ENCODE peak calls at places on chromosomes 13 and 19, in seven cellular contexts. W, A, I, Z, E, U and R are unnamed samples.

GRCh38 chr13:66689628-66690027 is 540.5 kb downstream of the PCDH9 start:
- DNase-seq in W (no peak), I (no peak), E (no peak), Z (no peak), A (no peak), U (peak), R (no peak)

GRCh38 chr19:16373539-16373938 is 48.9 kb downstream of the KLF2 start:
- DNase-seq in E (no peak), A (peak), W (no peak), Z (no peak), U (peak), I (no peak), R (no peak)

GRCh38 chr13:109569938-109570711 is 216.3 kb downstream of the IRS2 start:
- DNase-seq in W (no peak), A (no peak), U (no peak), Z (no peak), E (peak), I (no peak), R (no peak)

GRCh38 chr13:29901714-29902631 is 51.6 kb upstream of the UBL3 start:
- DNase-seq in I (no peak), U (peak), Z (no peak), E (no peak), W (no peak), A (no peak), R (peak)

GRCh38 chr19:18932216-18932841 is 8.7 kb downstream of the HOMER3 start:
- DNase-seq in I (peak), W (peak), E (no peak), A (no peak), Z (peak), U (peak), R (no peak)

GRCh38 chr13:47004022-47004421 is 107.2 kb upstream of the HTR2A start:
- DNase-seq in A (no peak), E (no peak), W (no peak), I (no peak), U (no peak), Z (no peak), R (no peak)

GRCh38 chr13:21050288-21051197 is 10.8 kb downstream of the LATS2 start:
- DNase-seq in I (no peak), W (no peak), Z (no peak), E (no peak), A (no peak), U (no peak), R (no peak)

GRCh38 chr13:104256701-104257100 is 1190.5 kb upstream of the SLC10A2 start:
- DNase-seq in Z (no peak), U (no peak), I (no peak), A (no peak), W (no peak), E (no peak), R (no peak)

GRCh38 chr19:55305491-55305890 is 19.6 kb downstream of the TMEM150B start:
- DNase-seq in W (no peak), Z (no peak), I (peak), U (peak), A (no peak), E (no peak), R (no peak)

GRCh38 chr19:38658462-38659306 is 11.2 kb downstream of the ACTN4 start:
- DNase-seq in Z (no peak), U (peak), A (peak), E (no peak), W (peak), I (no peak), R (no peak)

GRCh38 chr13:107035186-107035585 is 467.2 kb upstream of the ARGLU1 start:
- DNase-seq in Z (no peak), E (no peak), W (no peak), U (no peak), A (no peak), I (no peak), R (no peak)

GRCh38 chr19:48812094-48812929 is 1.5 kb upstream of the BCAT2 start:
- DNase-seq in E (no peak), W (no peak), I (peak), Z (no peak), A (peak), U (peak), R (no peak)

GRCh38 chr13:109699628-109700071 is 86.7 kb downstream of the IRS2 start:
- DNase-seq in W (no peak), E (no peak), Z (no peak), I (no peak), U (no peak), A (no peak), R (no peak)

GRCh38 chr13:47957073-47957472 is 44.0 kb downstream of the SUCLA2 start:
- DNase-seq in W (no peak), U (no peak), A (no peak), I (no peak), Z (no peak), E (no peak), R (no peak)

GRCh38 chr13:49806126-49806536 is 13.6 kb upstream of the KPNA3 start:
- DNase-seq in W (no peak), U (no peak), I (no peak), E (no peak), Z (no peak), A (peak), R (no peak)

GRCh38 chr19:18202759-18203407 is 959 bp downstream of the RAB3A start:
- DNase-seq in A (no peak), Z (no peak), U (no peak), I (peak), E (no peak), W (no peak), R (no peak)

GRCh38 chr13:39779337-39780270 is 124.1 kb downstream of the COG6 start:
- DNase-seq in E (no peak), I (no peak), A (no peak), Z (no peak), U (peak), W (no peak), R (no peak)

GRCh38 chr19:44753932-44754742 is 5.6 kb downstream of the BCL3 start:
- DNase-seq in Z (no peak), U (peak), E (no peak), W (no peak), I (peak), A (no peak), R (no peak)

GRCh38 chr13:45925151-45925550 is 73.6 kb upstream of the SIAH3 start:
- DNase-seq in W (no peak), U (peak), Z (no peak), E (no peak), I (peak), A (no peak), R (no peak)

GRCh38 chr19:28466107-28467045 is 746.6 kb downstream of the UQCRFS1 start:
- DNase-seq in I (peak), W (no peak), U (no peak), Z (no peak), A (peak), E (no peak), R (peak)

GRCh38 chr19:33399745-33400681 is 26.5 kb downstream of the CEBPG start:
- DNase-seq in W (no peak), U (no peak), E (no peak), A (no peak), I (no peak), Z (no peak), R (no peak)

GRCh38 chr19:1361601-1362384 is 21.9 kb upstream of the NDUFS7 start:
- DNase-seq in W (no peak), Z (no peak), I (no peak), E (no peak), U (peak), A (no peak), R (no peak)

GRCh38 chr13:27189192-27189591 is 17.6 kb upstream of the USP12 start:
- DNase-seq in A (no peak), W (no peak), U (peak), Z (no peak), E (no peak), I (no peak), R (no peak)

GRCh38 chr13:99390601-99391000 is 83.4 kb upstream of the GPR183 start:
- DNase-seq in Z (no peak), I (no peak), A (no peak), W (no peak), E (no peak), U (no peak), R (no peak)

GRCh38 chr19:2087621-2088100 is 8.5 kb downstream of the MOB3A start:
- DNase-seq in Z (no peak), E (peak), W (no peak), A (no peak), U (no peak), I (no peak), R (no peak)

DNA sequence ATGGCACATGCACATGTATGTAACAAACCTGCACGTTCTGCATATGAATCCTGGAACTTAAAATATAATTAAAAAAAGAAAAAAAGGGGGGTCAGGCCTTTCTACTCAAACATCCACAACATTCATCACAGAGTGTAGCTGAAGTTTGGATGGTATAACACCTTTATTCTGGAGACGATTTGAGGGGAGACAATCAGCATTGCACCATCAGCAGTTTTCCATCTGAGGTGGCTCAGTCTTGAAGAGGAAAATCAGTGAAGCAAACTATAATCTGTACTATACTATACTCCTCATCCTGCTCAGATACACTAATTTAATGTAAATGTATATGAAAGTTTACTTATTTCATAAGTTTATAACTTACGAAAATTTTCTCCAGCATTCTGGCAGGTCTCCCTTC is 969.7 kb downstream of the SLITRK1 start:
- DNase-seq in I (no peak), E (no peak), W (no peak), Z (no peak), A (no peak), U (no peak), R (no peak)
- TF ChIP-seq POLR2AphosphoS5 in I (no peak), E (no peak), W (no peak), Z (no peak), A (no peak), U (no peak), R (no peak)

DNA sequence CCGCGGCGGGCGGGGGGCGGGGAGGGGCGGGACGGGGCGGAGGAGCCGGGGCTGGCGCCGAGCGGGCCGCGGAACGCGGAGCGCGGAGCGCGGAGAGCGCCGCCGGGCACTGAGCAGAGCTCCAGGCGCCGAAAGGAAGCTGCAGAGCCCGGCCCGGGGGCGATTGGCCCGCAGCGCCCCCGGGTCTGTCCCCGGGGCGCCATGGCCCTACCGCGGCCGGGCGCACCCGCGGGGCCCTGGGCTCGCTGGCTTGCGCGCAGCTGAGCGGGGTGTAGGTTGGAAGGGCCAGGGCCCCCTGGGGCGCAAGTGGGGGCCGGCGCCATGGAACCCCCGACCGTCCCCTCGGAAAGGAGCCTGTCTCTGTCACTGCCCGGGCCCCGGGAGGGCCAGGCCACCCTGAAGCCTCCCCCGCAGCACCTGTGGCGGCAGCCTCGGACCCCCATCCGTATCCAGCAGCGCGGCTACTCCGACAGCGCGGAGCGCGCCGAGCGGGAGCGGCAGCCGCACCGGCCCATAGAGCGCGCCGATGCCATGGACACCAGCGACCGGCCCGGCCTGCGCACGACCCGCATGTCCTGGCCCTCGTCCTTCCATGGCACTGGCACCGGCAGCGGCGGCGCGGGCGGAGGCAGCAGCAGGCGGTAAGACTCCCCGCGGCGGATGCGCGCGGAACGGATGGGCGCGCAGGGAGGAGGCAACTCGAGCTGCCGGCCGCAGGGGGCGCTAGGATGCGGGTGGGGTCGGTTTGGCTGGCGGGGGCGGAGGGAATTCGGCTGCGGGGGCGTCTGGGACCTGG is at the start of gene PDE4A:
- DNase-seq in I (peak), E (no peak), Z (no peak), A (no peak), W (no peak), U (no peak), R (no peak)
- TF ChIP-seq EZH2 in I (no peak), E (no peak), Z (no peak), A (no peak), W (no peak), U (peak), R (no peak)

GRCh38 chr13:102781591-102781990 is 8.0 kb upstream of the TEX30 start:
- DNase-seq in I (no peak), A (no peak), W (no peak), Z (no peak), E (no peak), U (no peak), R (no peak)
- H3K9ac ChIP-seq in I (no peak), A (no peak), W (no peak), Z (no peak), E (no peak), U (no peak), R (no peak)

DNA sequence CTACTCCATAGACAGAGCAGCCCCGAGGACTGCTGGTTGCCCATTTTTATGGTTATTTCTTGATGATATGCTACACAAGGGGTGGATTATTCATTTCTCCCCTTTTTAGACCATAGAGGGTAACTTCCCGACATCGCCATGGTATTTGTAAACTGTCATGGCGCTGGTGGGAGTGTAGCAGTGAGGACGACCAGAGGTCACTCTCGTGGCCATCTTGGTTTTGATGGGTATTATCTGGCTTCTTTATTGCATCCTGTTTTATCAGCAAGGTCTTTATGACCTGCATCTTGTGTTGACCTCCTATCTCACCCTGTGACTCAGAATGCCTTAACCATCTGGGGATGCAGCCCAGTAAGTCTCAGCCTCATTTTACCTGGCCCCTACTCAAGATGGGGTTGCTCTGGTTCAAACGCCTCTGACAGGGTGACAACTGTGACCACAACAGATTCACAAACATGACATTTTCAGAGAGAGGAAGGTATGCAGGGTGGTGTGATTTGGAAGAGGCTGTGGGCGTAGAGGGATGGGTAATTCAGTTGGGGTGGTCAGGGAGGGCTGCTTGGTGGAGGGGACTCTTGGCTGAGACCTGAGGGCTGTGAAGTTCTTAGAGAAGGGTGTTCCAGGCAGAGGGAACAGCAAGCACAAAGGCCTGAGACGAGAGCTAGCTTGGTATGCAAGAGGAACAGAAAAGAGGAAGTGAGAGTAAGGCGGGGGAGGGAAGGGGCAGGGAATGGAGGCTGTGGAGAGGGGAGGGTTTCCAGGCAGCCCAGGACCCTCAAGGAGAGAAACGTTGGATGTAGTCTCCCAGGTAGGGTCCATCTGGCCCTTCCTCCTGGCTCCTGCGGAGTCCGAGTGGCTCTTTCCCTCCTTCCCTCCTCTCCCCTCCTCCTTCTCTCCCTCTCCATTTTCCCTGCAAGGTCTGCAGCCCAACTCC is 23.5 kb downstream of the FAM187B start:
- DNase-seq in W (no peak), U (no peak), I (peak), Z (no peak), E (peak), A (no peak), R (no peak)
- TF ChIP-seq POLR2AphosphoS5 in W (no peak), U (no peak), I (no peak), Z (no peak), E (no peak), A (no peak), R (no peak)

GRCh38 chr13:113110048-113110851 is 4.7 kb downstream of the F7 start:
- DNase-seq in E (no peak), A (no peak), U (no peak), I (no peak), Z (no peak), W (no peak), R (no peak)
- TF ChIP-seq EZH2 in E (no peak), A (no peak), U (peak), I (no peak), Z (peak), W (no peak), R (no peak)

GRCh38 chr19:47210689-47211316 is 20.2 kb downstream of the BBC3 start:
- DNase-seq in U (peak), E (no peak), W (no peak), I (peak), A (peak), Z (peak), R (peak)
- H3K9ac ChIP-seq in U (peak), E (no peak), W (no peak), I (peak), A (peak), Z (no peak), R (no peak)

GRCh38 chr13:38656699-38657098 is 30.2 kb upstream of the FREM2 start:
- DNase-seq in A (no peak), W (no peak), I (no peak), E (no peak), U (no peak), Z (no peak), R (no peak)
- TF ChIP-seq POLR2AphosphoS5 in A (no peak), W (no peak), I (no peak), E (no peak), U (no peak), Z (no peak), R (no peak)

GRCh38 chr19:50820086-50820485 is 3.5 kb downstream of the KLK1 start:
- DNase-seq in E (no peak), U (no peak), I (no peak), Z (no peak), A (no peak), W (no peak), R (no peak)
- TF ChIP-seq EZH2 in E (no peak), U (no peak), I (no peak), Z (peak), A (no peak), W (no peak), R (no peak)

DNA sequence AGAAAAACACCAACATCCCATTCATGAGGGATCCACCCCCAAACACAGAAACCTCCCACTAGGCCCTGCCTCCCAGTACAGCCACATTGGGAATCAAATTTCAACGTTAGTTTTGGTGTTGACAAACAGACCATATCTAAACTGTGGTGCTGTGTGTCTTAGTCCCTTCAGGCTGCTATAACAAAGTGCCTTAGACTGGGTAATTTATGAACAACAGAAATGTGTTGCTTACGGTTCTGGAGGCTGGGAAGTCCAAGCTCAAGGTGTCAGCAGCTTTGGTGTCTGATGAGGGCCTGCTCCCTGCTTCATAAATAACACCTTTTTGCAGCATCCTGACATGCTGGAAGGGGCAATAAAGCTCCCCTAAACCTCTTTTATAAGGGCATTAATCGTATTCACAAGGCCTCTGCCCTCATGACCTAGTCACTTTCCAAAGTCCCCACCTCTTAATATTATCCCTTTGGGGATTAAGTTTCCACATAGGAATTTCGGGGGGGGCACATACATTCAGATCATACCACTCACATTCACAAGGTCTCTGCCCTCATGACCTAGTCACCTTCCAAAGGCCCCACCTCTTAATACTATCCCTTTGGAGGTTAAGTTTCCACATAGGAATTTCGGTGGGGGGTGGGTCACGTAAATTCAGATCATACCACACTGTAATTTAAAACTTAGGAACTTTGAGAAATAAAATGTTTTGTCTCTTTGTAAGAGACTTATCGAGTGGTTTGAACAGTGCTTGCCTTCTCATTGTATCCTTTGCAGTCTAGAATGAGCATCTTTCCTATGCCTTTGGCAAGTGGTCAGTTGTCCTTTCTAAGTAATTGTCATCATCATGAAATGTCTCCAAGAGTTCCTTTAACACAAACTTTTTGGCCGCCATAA is 27.6 kb downstream of the ZNF507 start:
- DNase-seq in E (no peak), Z (no peak), A (peak), U (no peak), W (no peak), I (no peak), R (no peak)
- H3K9ac ChIP-seq in E (no peak), Z (no peak), A (peak), U (peak), W (peak), I (no peak), R (no peak)

GRCh38 chr13:43514326-43514725 is 272.4 kb downstream of the ENOX1 start:
- DNase-seq in U (no peak), Z (no peak), W (no peak), I (no peak), A (no peak), E (no peak), R (no peak)

GRCh38 chr13:43520331-43520730 is 266.4 kb downstream of the ENOX1 start:
- DNase-seq in E (no peak), I (no peak), Z (no peak), U (no peak), A (no peak), W (no peak), R (no peak)

GRCh38 chr13:43511260-43511970 is 275.4 kb downstream of the ENOX1 start:
- DNase-seq in I (no peak), A (no peak), Z (no peak), E (no peak), W (no peak), U (no peak), R (no peak)

DNA sequence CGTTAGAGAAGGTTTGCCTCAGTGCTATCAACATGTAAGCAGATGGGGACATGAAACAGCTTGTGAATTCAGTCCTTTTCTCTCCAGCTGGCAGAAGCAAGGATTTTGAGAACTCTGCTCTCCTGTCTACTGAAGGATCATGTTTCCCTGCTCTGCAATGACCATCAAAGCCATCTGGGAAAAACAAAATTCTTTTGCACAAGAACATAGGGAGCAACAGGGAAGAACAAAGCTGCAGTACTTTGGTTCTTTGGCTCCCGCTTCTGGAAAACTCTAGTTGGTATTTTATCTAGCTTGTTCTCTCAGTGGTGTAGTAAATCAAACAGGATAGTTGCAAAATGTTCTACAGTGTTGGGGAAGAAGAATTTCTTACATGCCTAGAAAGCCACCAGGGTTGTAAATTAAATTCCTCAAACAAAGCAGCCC is 270.4 kb downstream of the ENOX1 start:
- DNase-seq in E (no peak), U (no peak), I (no peak), W (no peak), A (no peak), Z (no peak), R (no peak)
- TF ChIP-seq POLR2AphosphoS5 in E (no peak), U (no peak), I (no peak), W (no peak), A (no peak), Z (no peak), R (no peak)